ENCODE peak calls at places on chromosomes 2 and 18, in four cellular contexts. E, O, G and B are unnamed samples.

GRCh38 chr18:54802178-54802577 is 26.1 kb upstream of the RAB27B start:
- DNase-seq in E (no peak), O (no peak), G (no peak), B (no peak)

GRCh38 chr2:117936871-117937428 is 76.9 kb downstream of the CCDC93 start:
- DNase-seq in E (no peak), O (no peak), G (no peak), B (peak; percentile 14)

GRCh38 chr2:226464380-226464779 is 335.2 kb downstream of the IRS1 start:
- DNase-seq in E (no peak), O (no peak), G (no peak), B (no peak)

GRCh38 chr2:28398101-28398834 is 5.6 kb downstream of the FOSL2 start:
- DNase-seq in E (no peak), O (peak; percentile 55), G (peak; percentile 74), B (peak; percentile 79)

GRCh38 chr2:68290825-68291224 is 28.9 kb downstream of the CNRIP1 start:
- DNase-seq in E (no peak), O (peak; percentile 6), G (no peak), B (peak; percentile 46)

GRCh38 chr2:31382452-31383120 is 32.0 kb downstream of the XDH start:
- DNase-seq in E (no peak), O (peak; percentile 40), G (peak; percentile 79), B (no peak)

GRCh38 chr18:46388295-46388694 is 268.7 kb downstream of the LOXHD1 start:
- DNase-seq in E (no peak), O (no peak), G (no peak), B (no peak)

GRCh38 chr2:124566518-124566970 is 541.5 kb downstream of the CNTNAP5 start:
- DNase-seq in E (no peak), O (no peak), G (no peak), B (no peak)

GRCh38 chr2:168323456-168324058 is 76.2 kb upstream of the STK39 start:
- DNase-seq in E (no peak), O (no peak), G (no peak), B (no peak)

GRCh38 chr2:231152800-231153557 is 28.1 kb upstream of the HTR2B start:
- DNase-seq in E (no peak), O (peak; percentile 64), G (peak; percentile 86), B (no peak)

GRCh38 chr2:231795525-231796327 is 9.5 kb downstream of the COPS7B start:
- DNase-seq in E (peak; percentile 62), O (peak; percentile 69), G (peak; percentile 75), B (no peak)

GRCh38 chr2:241505781-241506201 is 2.6 kb downstream of the STK25 start:
- DNase-seq in E (no peak), O (no peak), G (no peak), B (peak; percentile 91)

GRCh38 chr2:169038338-169038757 is 7.2 kb upstream of the ABCB11 start:
- DNase-seq in E (peak; percentile 83), O (peak; percentile 19), G (no peak), B (no peak)

GRCh38 chr2:227871375-227871788 is at the start of gene DAW1:
- DNase-seq in E (no peak), O (peak; percentile 56), G (peak; percentile 56), B (no peak)

GRCh38 chr2:142849818-142850217 is 27.6 kb upstream of the KYNU start:
- DNase-seq in E (no peak), O (no peak), G (no peak), B (no peak)

GRCh38 chr2:45300026-45300750 is 290.9 kb upstream of the SIX2 start:
- DNase-seq in E (no peak), O (no peak), G (no peak), B (no peak)

GRCh38 chr2:171521361-171522056 is 765 bp upstream of the CYBRD1 start:
- DNase-seq in E (no peak), O (no peak), G (no peak), B (no peak)

GRCh38 chr18:34947711-34948125 is 93.5 kb upstream of the MAPRE2 start:
- DNase-seq in E (no peak), O (peak; percentile 89), G (peak; percentile 65), B (peak; percentile 36)

GRCh38 chr2:118062048-118062447 is 26.2 kb upstream of the INSIG2 start:
- DNase-seq in E (peak; percentile 9), O (no peak), G (no peak), B (no peak)

GRCh38 chr2:88329815-88330603 is 122.5 kb downstream of the FOXI3 start:
- DNase-seq in E (peak; percentile 86), O (no peak), G (peak; percentile 3), B (no peak)

GRCh38 chr18:55337908-55338521 is 250.0 kb downstream of the TCF4 start:
- DNase-seq in E (no peak), O (no peak), G (no peak), B (peak; percentile 48)

GRCh38 chr18:50956116-50956515 is 11.7 kb upstream of the ELAC1 start:
- DNase-seq in E (no peak), O (no peak), G (no peak), B (no peak)

GRCh38 chr18:54109131-54109683 is 115.3 kb downstream of the MBD2 start:
- DNase-seq in E (peak; percentile 29), O (no peak), G (no peak), B (no peak)

GRCh38 chr18:74818776-74819175 is 221.1 kb downstream of the ZNF407 start:
- DNase-seq in E (no peak), O (no peak), G (peak; percentile 12), B (no peak)

GRCh38 chr2:71674158-71674807 is 220.9 kb downstream of the DYSF start:
- DNase-seq in E (no peak), O (no peak), G (no peak), B (no peak)

GRCh38 chr18:29154196-29154757 is 977.3 kb upstream of the CDH2 start:
- DNase-seq in E (no peak), O (no peak), G (peak; percentile 49), B (no peak)

GRCh38 chr2:241155936-241156335 is 5.7 kb downstream of the PPP1R7 start:
- DNase-seq in E (no peak), O (no peak), G (no peak), B (no peak)

GRCh38 chr2:177816740-177817139 is 255.8 kb downstream of the PDE11A start:
- DNase-seq in E (no peak), O (no peak), G (no peak), B (no peak)

GRCh38 chr2:177808984-177809809 is 263.4 kb downstream of the PDE11A start:
- DNase-seq in E (no peak), O (no peak), G (no peak), B (no peak)

GRCh38 chr2:177817300-177817699 is 255.3 kb downstream of the PDE11A start:
- DNase-seq in E (no peak), O (no peak), G (no peak), B (no peak)

GRCh38 chr2:177818412-177818811 is 254.2 kb downstream of the PDE11A start:
- DNase-seq in E (no peak), O (no peak), G (no peak), B (no peak)

DNA sequence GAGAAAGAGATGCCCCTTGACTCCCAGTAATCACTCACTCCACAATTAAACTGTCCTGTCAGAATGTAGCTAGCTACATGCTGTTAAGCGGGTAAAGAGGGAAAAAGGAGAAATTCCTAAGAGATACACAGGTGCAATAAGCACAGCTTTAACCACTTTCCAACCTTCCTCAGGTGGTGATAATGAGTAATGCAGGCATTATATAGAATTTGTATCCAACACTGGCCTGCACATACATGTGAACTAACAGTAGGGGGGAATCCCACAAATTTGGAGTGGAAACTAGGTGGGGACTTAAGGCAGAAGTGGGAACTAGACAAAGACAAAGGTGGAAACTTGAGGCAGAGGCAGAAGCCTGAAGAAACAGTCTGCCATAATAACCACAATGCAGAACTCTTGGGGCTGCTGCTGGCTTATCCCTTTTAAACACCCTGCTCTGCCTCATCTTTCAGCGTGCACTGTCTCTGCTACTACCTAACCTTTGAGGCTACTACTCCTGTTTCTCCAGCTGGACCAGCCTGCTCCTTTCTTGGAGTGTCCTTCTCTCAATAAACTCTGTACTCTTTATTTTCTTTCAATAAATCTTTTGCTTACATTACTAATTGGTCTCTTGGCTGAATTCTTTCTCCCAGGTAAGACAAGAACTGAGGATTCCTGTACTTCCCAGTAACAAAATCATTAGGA is 259.7 kb downstream of the PDE11A start:
- DNase-seq in E (no peak), O (no peak), G (no peak), B (no peak)
- TF ChIP-seq CTCF in E (no peak), O (no peak), G (no peak), B (no peak)

GRCh38 chr2:109400102-109400501 is 213.7 kb downstream of the SEPTIN10 start:
- DNase-seq in E (no peak), O (no peak), G (no peak), B (no peak)

GRCh38 chr2:109402980-109403840 is 210.6 kb downstream of the SEPTIN10 start:
- DNase-seq in E (no peak), O (no peak), G (no peak), B (no peak)

GRCh38 chr2:109401370-109401769 is 212.4 kb downstream of the SEPTIN10 start:
- DNase-seq in E (no peak), O (no peak), G (no peak), B (peak; percentile 48)

GRCh38 chr2:109403841-109404201 is 209.9 kb downstream of the SEPTIN10 start:
- DNase-seq in E (no peak), O (no peak), G (peak; percentile 33), B (no peak)

DNA sequence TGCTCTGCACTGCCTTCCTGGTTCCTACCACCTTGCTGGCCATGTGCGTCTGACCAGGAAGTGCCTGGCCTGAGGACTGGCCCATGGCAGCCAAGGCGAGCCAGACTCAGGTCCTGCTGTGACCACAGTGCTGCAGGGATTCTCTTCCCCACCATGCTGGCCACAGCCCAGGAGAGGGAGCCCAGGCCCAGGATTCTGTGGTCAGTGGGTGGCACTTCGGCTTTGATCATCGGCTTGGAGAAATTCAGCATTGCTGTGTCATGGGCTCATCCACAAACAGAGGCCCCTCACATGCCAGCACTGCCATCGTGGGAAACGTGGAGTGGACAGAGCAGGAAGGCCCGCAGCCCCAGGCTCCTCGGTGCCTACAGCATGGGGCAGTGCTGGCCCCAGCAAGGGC is 211.6 kb downstream of the SEPTIN10 start:
- DNase-seq in E (no peak), O (no peak), G (no peak), B (no peak)
- TF ChIP-seq CTCF in E (no peak), O (no peak), G (no peak), B (no peak)

GRCh38 chr2:46769809-46770208 is 145.8 kb downstream of the MCFD2 start:
- DNase-seq in E (no peak), O (no peak), G (peak; percentile 23), B (no peak)
- TF ChIP-seq CTCF in E (no peak), O (no peak), G (peak; percentile 3), B (no peak)

DNA sequence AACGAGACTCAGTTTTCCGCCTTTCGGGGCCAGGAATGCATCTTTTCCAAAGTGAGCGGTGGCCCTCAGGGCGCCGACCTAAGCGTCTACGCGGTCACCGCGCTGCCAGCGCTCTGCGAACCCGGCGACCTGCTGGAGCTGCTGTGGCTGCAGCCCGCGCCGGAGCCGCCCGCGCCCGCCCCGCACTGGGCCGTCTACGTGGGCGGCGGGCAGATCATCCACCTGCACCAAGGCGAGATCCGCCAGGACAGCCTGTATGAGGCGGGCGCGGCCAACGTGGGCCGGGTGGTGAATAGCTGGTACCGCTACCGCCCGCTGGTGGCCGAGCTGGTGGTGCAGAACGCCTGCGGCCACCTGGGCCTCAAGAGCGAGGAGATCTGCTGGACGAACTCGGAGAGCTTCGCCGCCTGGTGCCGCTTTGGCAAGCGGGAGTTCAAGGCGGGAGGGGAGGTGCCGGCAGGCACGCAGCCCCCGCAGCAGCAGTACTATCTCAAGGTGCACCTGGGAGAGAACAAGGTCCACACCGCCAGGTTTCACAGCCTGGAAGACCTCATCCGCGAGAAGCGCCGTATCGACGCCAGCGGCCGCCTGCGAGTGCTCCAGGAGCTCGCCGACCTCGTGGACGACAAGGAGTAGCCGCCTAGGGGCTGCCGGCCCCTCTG is 1.8 kb downstream of the LRATD1 start:
- DNase-seq in E (peak; percentile 84), O (peak; percentile 70), G (peak; percentile 54), B (peak; percentile 49)
- TF ChIP-seq CTCF in E (peak; percentile 84), O (peak; percentile 61), G (peak; percentile 62), B (peak; percentile 39)